ENCODE peak calls at places on chromosomes 12 and 14, in nine cellular contexts. Y, S, T, L, D, Z, J, A and G are unnamed samples.

GRCh38 chr12:109548258-109548657 is 25.0 kb downstream of the MMAB start:
- DNase-seq in Y (no peak), S (no peak), T (no peak), L (no peak), D (no peak), Z (no peak), J (no peak), A (no peak), G (no peak)

GRCh38 chr12:4440187-4440941 is 5.3 kb downstream of the FGF6 start:
- DNase-seq in Y (no peak), S (no peak), T (no peak), L (no peak), D (no peak), Z (no peak), J (no peak), A (no peak), G (no peak)

GRCh38 chr12:50224026-50224692 is 57.0 kb upstream of the CERS5 start:
- DNase-seq in Y (no peak), S (peak; percentile 65), T (no peak), L (no peak), D (no peak), Z (no peak), J (peak; percentile 69), A (no peak), G (peak; percentile 54)

GRCh38 chr12:12221560-12221959 is 45.3 kb downstream of the LRP6 start:
- DNase-seq in Y (no peak), S (no peak), T (no peak), L (no peak), D (no peak), Z (no peak), J (no peak), A (no peak), G (no peak)

GRCh38 chr12:130933269-130933995 is 20.3 kb upstream of the ADGRD1 start:
- DNase-seq in Y (no peak), S (no peak), T (no peak), L (no peak), D (no peak), Z (no peak), J (no peak), A (no peak), G (no peak)

GRCh38 chr14:50396636-50397460 is at the start of gene CDKL1:
- DNase-seq in Y (peak; percentile 68), S (peak; percentile 54), T (peak; percentile 44), L (peak; percentile 16), D (peak; percentile 70), Z (peak; percentile 63), J (peak; percentile 70), A (no peak), G (peak; percentile 65)

GRCh38 chr14:30138517-30138916 is 210.9 kb upstream of the PRKD1 start:
- DNase-seq in Y (no peak), S (no peak), T (no peak), L (no peak), D (no peak), Z (peak; percentile 60), J (no peak), A (no peak), G (no peak)

GRCh38 chr12:104573-105081 is 38.1 kb downstream of the IQSEC3 start:
- DNase-seq in Y (no peak), S (no peak), T (no peak), L (no peak), D (no peak), Z (no peak), J (no peak), A (no peak), G (no peak)

GRCh38 chr12:40760821-40761220 is 68.6 kb downstream of the CNTN1 start:
- DNase-seq in Y (no peak), S (no peak), T (no peak), L (no peak), D (no peak), Z (no peak), J (no peak), A (no peak), G (no peak)

GRCh38 chr12:6700646-6701051 is at the start of gene PIANP:
- DNase-seq in Y (peak; percentile 31), S (no peak), T (no peak), L (peak; percentile 34), D (peak; percentile 24), Z (no peak), J (no peak), A (no peak), G (no peak)

GRCh38 chr12:122944588-122944987 is 21.7 kb downstream of the ABCB9 start:
- DNase-seq in Y (peak; percentile 8), S (no peak), T (no peak), L (no peak), D (peak; percentile 65), Z (peak; percentile 49), J (no peak), A (no peak), G (peak; percentile 33)

GRCh38 chr14:76779221-76780057 is 18.2 kb downstream of the VASH1 start:
- DNase-seq in Y (no peak), S (no peak), T (no peak), L (no peak), D (no peak), Z (no peak), J (no peak), A (no peak), G (no peak)

GRCh38 chr12:45329238-45329637 is 113.3 kb downstream of the ANO6 start:
- DNase-seq in Y (peak; percentile 14), S (peak; percentile 53), T (no peak), L (no peak), D (peak; percentile 60), Z (peak; percentile 34), J (no peak), A (no peak), G (peak; percentile 41)

GRCh38 chr14:78835052-78835451 is 664.9 kb downstream of the NRXN3 start:
- DNase-seq in Y (no peak), S (no peak), T (no peak), L (no peak), D (no peak), Z (no peak), J (no peak), A (no peak), G (no peak)

GRCh38 chr12:132904718-132905328 is 17.4 kb upstream of the CHFR start:
- DNase-seq in Y (peak; percentile 70), S (no peak), T (peak; percentile 76), L (peak; percentile 91), D (peak; percentile 37), Z (peak; percentile 57), J (peak; percentile 58), A (peak; percentile 26), G (peak; percentile 46)

GRCh38 chr12:94621662-94622359 is 28.5 kb downstream of the TMCC3 start:
- DNase-seq in Y (peak; percentile 72), S (peak; percentile 32), T (no peak), L (no peak), D (peak; percentile 19), Z (peak; percentile 80), J (peak; percentile 74), A (no peak), G (peak; percentile 23)

GRCh38 chr12:102885043-102885932 is 31.8 kb downstream of the PAH start:
- DNase-seq in Y (no peak), S (no peak), T (no peak), L (no peak), D (no peak), Z (no peak), J (no peak), A (no peak), G (no peak)

GRCh38 chr14:98707522-98707921 is 564.5 kb downstream of the BCL11B start:
- DNase-seq in Y (no peak), S (no peak), T (no peak), L (no peak), D (no peak), Z (no peak), J (no peak), A (no peak), G (no peak)

GRCh38 chr14:20539906-20540305 is 20.9 kb downstream of the RNASE9 start:
- DNase-seq in Y (no peak), S (no peak), T (no peak), L (no peak), D (no peak), Z (no peak), J (no peak), A (no peak), G (no peak)

GRCh38 chr12:30806989-30807694 is 52.4 kb upstream of the CAPRIN2 start:
- DNase-seq in Y (peak; percentile 90), S (peak; percentile 91), T (peak; percentile 52), L (no peak), D (peak; percentile 89), Z (peak; percentile 80), J (no peak), A (no peak), G (peak; percentile 90)

DNA sequence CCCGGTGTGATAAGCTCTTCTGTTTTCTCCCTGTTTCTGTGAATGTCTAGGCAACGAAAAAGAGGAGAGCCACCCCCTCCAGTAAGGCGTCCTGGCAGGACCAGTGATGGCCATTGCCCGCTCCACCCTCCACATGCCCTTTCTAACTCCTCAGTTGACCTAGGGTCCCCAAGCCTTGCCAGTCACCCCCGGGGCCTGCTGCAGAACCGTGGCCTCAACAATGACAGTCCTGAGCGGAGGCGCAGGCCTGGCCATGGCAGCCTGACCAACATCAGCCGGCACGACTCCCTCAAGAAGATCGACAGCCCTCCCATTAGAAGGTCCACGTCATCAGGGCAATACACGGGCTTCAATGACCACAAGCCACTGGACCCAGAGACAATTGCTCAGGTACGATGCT is 94.3 kb downstream of the KICS2 start:
- DNase-seq in Y (no peak), S (no peak), T (no peak), L (no peak), D (no peak), Z (no peak), J (no peak), A (no peak), G (no peak)
- H3K4me3 ChIP-seq in Y (no peak overlapping the region), S (no peak overlapping the region), T (no peak overlapping the region), L (no peak overlapping the region), D (no peak overlapping the region), Z (no peak overlapping the region), J (no peak overlapping the region), A (no peak overlapping the region), G (no peak overlapping the region)

DNA sequence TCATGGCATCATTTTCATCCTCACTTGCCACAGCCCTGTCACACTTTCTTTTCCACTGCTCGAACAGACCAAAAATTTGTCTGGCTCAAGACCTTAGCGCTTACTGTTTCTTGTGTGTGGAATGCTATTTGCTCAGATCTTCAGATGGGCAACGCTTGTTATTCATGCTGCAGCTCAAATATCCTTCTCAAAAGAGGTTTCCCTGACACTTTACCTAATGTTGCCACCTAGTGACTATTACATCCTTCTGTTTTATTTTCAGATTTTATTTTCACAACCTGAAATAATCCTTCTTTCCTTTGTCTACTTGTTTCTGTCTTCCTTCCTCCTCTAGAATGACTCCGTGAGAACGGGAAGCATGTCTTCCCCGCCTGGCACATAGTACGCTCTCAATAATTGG is 5.6 kb downstream of the FBXO33 start:
- DNase-seq in Y (peak; percentile 89), S (peak; percentile 76), T (no peak), L (no peak), D (peak; percentile 76), Z (peak; percentile 74), J (no peak), A (no peak), G (peak; percentile 74)
- TF ChIP-seq CTCF in Y (peak; percentile 43), S (peak; percentile 33), T (no peak), L (peak; percentile 19), D (peak; percentile 21), Z (peak; percentile 39), J (no peak), A (no peak), G (peak; percentile 33)

GRCh38 chr12:57235728-57236131 is 6.2 kb downstream of the SHMT2 start:
- DNase-seq in Y (no peak), S (no peak), T (no peak), L (no peak), D (no peak), Z (no peak), J (no peak), A (no peak), G (no peak)
- H3K4me3 ChIP-seq in Y (no peak overlapping the region), S (peak overlapping the region; percentile 5), T (peak overlapping the region; percentile 22), L (no peak overlapping the region), D (no peak overlapping the region), Z (no peak overlapping the region), J (no peak overlapping the region), A (peak overlapping the region; percentile 47), G (no peak overlapping the region)

GRCh38 chr14:57046175-57046574 is 222.5 kb downstream of the EXOC5 start:
- DNase-seq in Y (no peak), S (no peak), T (no peak), L (no peak), D (no peak), Z (no peak), J (no peak), A (no peak), G (no peak)
- TF ChIP-seq CTCF in Y (no peak), S (no peak), T (no peak), L (no peak), D (no peak), Z (no peak), J (no peak), A (no peak), G (no peak)